ENCODE peak calls at places on chromosomes 7 and 10, in seven cellular contexts. P, R, H, X, Q, K and V are unnamed samples.

GRCh38 chr7:143389316-143390097 is 8.4 kb downstream of the ZYX start:
- DNase-seq in P (no peak), R (no peak), H (peak), X (no peak), Q (no peak), K (no peak), V (no peak)

GRCh38 chr7:130956417-130957139 is 222.6 kb upstream of the KLF14 start:
- DNase-seq in P (no peak), R (no peak), H (no peak), X (no peak), Q (no peak), K (no peak), V (no peak)

GRCh38 chr7:117672433-117672832 is 192.6 kb downstream of the CFTR start:
- DNase-seq in P (no peak), R (no peak), H (no peak), X (no peak), Q (no peak), K (no peak), V (no peak)

GRCh38 chr10:98430427-98430826 is 15.4 kb upstream of the PYROXD2 start:
- DNase-seq in P (no peak), R (no peak), H (no peak), X (no peak), Q (no peak), K (no peak), V (no peak)

GRCh38 chr10:37856881-37857286 is 526 bp downstream of the ZNF248 start:
- DNase-seq in P (peak), R (no peak), H (peak), X (no peak), Q (no peak), K (peak), V (no peak)

GRCh38 chr10:110395350-110396283 is 90.9 kb upstream of the SMNDC1 start:
- DNase-seq in P (peak), R (no peak), H (no peak), X (no peak), Q (peak), K (no peak), V (no peak)

GRCh38 chr10:50614444-50615137 is 9.2 kb downstream of the SGMS1 start:
- DNase-seq in P (no peak), R (no peak), H (no peak), X (no peak), Q (peak), K (no peak), V (no peak)

GRCh38 chr10:21160116-21160515 is 263.0 kb upstream of the NEBL start:
- DNase-seq in P (no peak), R (no peak), H (no peak), X (no peak), Q (no peak), K (no peak), V (no peak)

GRCh38 chr10:64011871-64012714 is 490.9 kb downstream of the REEP3 start:
- DNase-seq in P (no peak), R (no peak), H (no peak), X (no peak), Q (no peak), K (no peak), V (no peak)

GRCh38 chr7:28389504-28390385 is 22.6 kb upstream of the CREB5 start:
- DNase-seq in P (no peak), R (no peak), H (no peak), X (peak), Q (peak), K (no peak), V (no peak)

GRCh38 chr7:99827040-99827778 is 604 bp upstream of the CYP3A43 start:
- DNase-seq in P (no peak), R (no peak), H (no peak), X (no peak), Q (no peak), K (no peak), V (no peak)

GRCh38 chr7:80231719-80232118 is 97.1 kb downstream of the GNAI1 start:
- DNase-seq in P (no peak), R (no peak), H (no peak), X (no peak), Q (no peak), K (no peak), V (no peak)

GRCh38 chr7:98387544-98388226 is 13.2 kb downstream of the BAIAP2L1 start:
- DNase-seq in P (no peak), R (no peak), H (no peak), X (no peak), Q (no peak), K (no peak), V (no peak)

GRCh38 chr7:44678096-44678467 is 70.6 kb upstream of the ZMIZ2 start:
- DNase-seq in P (no peak), R (no peak), H (no peak), X (no peak), Q (no peak), K (no peak), V (no peak)

GRCh38 chr7:78149787-78150186 is 351.2 kb downstream of the PHTF2 start:
- DNase-seq in P (no peak), R (no peak), H (no peak), X (no peak), Q (no peak), K (no peak), V (no peak)

GRCh38 chr7:68235937-68236336 is 1239.3 kb downstream of the TYW1 start:
- DNase-seq in P (no peak), R (no peak), H (no peak), X (no peak), Q (no peak), K (no peak), V (no peak)

GRCh38 chr10:58622286-58622685 is 109.6 kb downstream of the BICC1 start:
- DNase-seq in P (no peak), R (no peak), H (no peak), X (no peak), Q (no peak), K (no peak), V (no peak)

GRCh38 chr7:27586825-27587224 is 75.9 kb downstream of the HIBADH start:
- DNase-seq in P (peak), R (no peak), H (no peak), X (no peak), Q (no peak), K (no peak), V (no peak)

GRCh38 chr10:29127037-29127436 is 161.8 kb upstream of the LYZL1 start:
- DNase-seq in P (no peak), R (no peak), H (no peak), X (no peak), Q (no peak), K (no peak), V (no peak)

GRCh38 chr7:158863611-158864506 is 7.5 kb downstream of the DYNC2I1 start:
- DNase-seq in P (peak), R (peak), H (peak), X (peak), Q (peak), K (peak), V (no peak)

GRCh38 chr10:112962343-112962742 is 12.3 kb downstream of the TCF7L2 start:
- DNase-seq in P (no peak), R (no peak), H (peak), X (no peak), Q (no peak), K (no peak), V (no peak)

GRCh38 chr10:60650272-60650800 is 127.9 kb upstream of the CDK1 start:
- DNase-seq in P (no peak), R (no peak), H (no peak), X (no peak), Q (no peak), K (no peak), V (no peak)

GRCh38 chr10:28891058-28891713 is 213.9 kb downstream of the BAMBI start:
- DNase-seq in P (no peak), R (no peak), H (no peak), X (no peak), Q (no peak), K (no peak), V (no peak)

GRCh38 chr7:2353650-2354172 is 916 bp upstream of the EIF3B start:
- DNase-seq in P (peak), R (peak), H (peak), X (peak), Q (peak), K (peak), V (peak)
- TF ChIP-seq POLR2A in P (peak), R (no peak), H (no peak), X (peak), Q (peak), K (peak), V (no peak)

GRCh38 chr10:132446661-132447445 is 49.9 kb downstream of the PWWP2B start:
- DNase-seq in P (peak), R (no peak), H (no peak), X (peak), Q (peak), K (no peak), V (no peak)
- TF ChIP-seq POLR2AphosphoS5 in P (peak), R (no peak), H (no peak), X (no peak), Q (peak), K (no peak), V (peak)

GRCh38 chr10:70364001-70364771 is 18.2 kb downstream of the LRRC20 start:
- DNase-seq in P (peak), R (peak), H (peak), X (peak), Q (peak), K (peak), V (no peak)
- TF ChIP-seq POLR2A in P (no peak), R (no peak), H (no peak), X (no peak), Q (no peak), K (no peak), V (no peak)

GRCh38 chr7:157831143-157831900 is 494.5 kb downstream of the DNAJB6 start:
- DNase-seq in P (no peak), R (no peak), H (peak), X (no peak), Q (no peak), K (no peak), V (no peak)
- TF ChIP-seq POLR2AphosphoS5 in P (no peak), R (no peak), H (no peak), X (no peak), Q (no peak), K (no peak), V (no peak)